ENCODE peak calls at places on chromosomes 1 and 21, in nine cellular contexts. S is cardiac muscle cell, Y is NCI-H1092 treated with DMSO at 0.1 percent for 48 hours, B is NCI-H460, Q is NCI-H2081, H is fibroblast of the conjunctiva, T is epithelial cell of prostate, D is ACHN, X is HCEC 1CT. K is an unnamed sample.

GRCh38 chr1:189424746-189425331 is 1052.8 kb downstream of the BRINP3 start:
- DNase-seq in S (peak), Q (no peak), B (no peak), Y (no peak), D (no peak), T (peak), X (peak), H (no peak), K (no peak)

GRCh38 chr21:36658926-36659325 is 40.0 kb upstream of the SIM2 start:
- DNase-seq in D (no peak), H (no peak), Y (no peak), X (no peak), T (no peak), Q (no peak), B (no peak), S (no peak), K (no peak)

GRCh38 chr1:200139661-200140250 is 112.2 kb downstream of the NR5A2 start:
- DNase-seq in D (peak), B (peak), H (peak), Y (peak), S (peak), T (no peak), Q (peak), X (peak), K (peak)

GRCh38 chr21:45432575-45433255 is 27.8 kb downstream of the COL18A1 start:
- DNase-seq in T (no peak), S (no peak), D (no peak), X (peak), Q (no peak), H (no peak), B (no peak), Y (no peak), K (no peak)

GRCh38 chr1:239237912-239238311 is 148.5 kb upstream of the CHRM3 start:
- DNase-seq in T (no peak), Y (no peak), S (no peak), Q (no peak), H (no peak), B (no peak), X (no peak), D (no peak), K (no peak)

GRCh38 chr1:213669964-213670691 is 317.6 kb upstream of the PROX1 start:
- DNase-seq in D (no peak), Q (peak), T (no peak), B (no peak), H (no peak), X (no peak), S (no peak), Y (peak), K (no peak)

GRCh38 chr1:228863776-228864175 is 128.5 kb downstream of the RHOU start:
- DNase-seq in T (no peak), Q (no peak), D (no peak), Y (no peak), B (no peak), H (no peak), X (no peak), S (no peak), K (no peak)

GRCh38 chr1:223077434-223077833 is 65.6 kb downstream of the TLR5 start:
- DNase-seq in X (no peak), S (no peak), T (no peak), Y (no peak), B (no peak), H (no peak), D (no peak), Q (no peak), K (no peak)

GRCh38 chr1:20586939-20587638 is 1.8 kb upstream of the CDA start:
- DNase-seq in D (no peak), X (no peak), T (no peak), H (no peak), S (no peak), Q (no peak), B (no peak), Y (no peak), K (no peak)

GRCh38 chr1:17046043-17046657 is 7.7 kb downstream of the SDHB start:
- DNase-seq in Q (peak), S (peak), X (peak), Y (peak), H (peak), B (peak), T (no peak), D (peak), K (peak)

GRCh38 chr1:206591236-206591635 is 21.0 kb downstream of the EIF2D start:
- DNase-seq in H (no peak), X (peak), T (no peak), D (no peak), Y (no peak), B (no peak), Q (no peak), S (peak), K (no peak)

GRCh38 chr1:84782311-84782771 is 92.1 kb upstream of the SSX2IP start:
- DNase-seq in D (peak), B (peak), T (no peak), H (peak), X (peak), Y (no peak), S (peak), Q (peak), K (no peak)

GRCh38 chr1:76425104-76425842 is 350.7 kb downstream of the ST6GALNAC3 start:
- DNase-seq in Q (no peak), X (no peak), S (peak), D (no peak), B (no peak), H (no peak), Y (no peak), T (no peak), K (no peak)

GRCh38 chr1:214002472-214002871 is 14.7 kb downstream of the PROX1 start:
- DNase-seq in T (no peak), D (no peak), Y (peak), X (peak), H (peak), S (peak), B (no peak), Q (peak), K (no peak)

GRCh38 chr1:155082301-155082940 is 3.8 kb downstream of the EFNA3 start:
- DNase-seq in X (no peak), H (no peak), B (no peak), T (no peak), Y (no peak), S (no peak), D (no peak), Q (no peak), K (no peak)

GRCh38 chr1:201229771-201230635 is 39.4 kb downstream of the IGFN1 start:
- DNase-seq in H (no peak), Q (no peak), Y (no peak), X (peak), S (peak), D (no peak), T (peak), B (no peak), K (peak)

GRCh38 chr1:148372731-148373130 is 110.4 kb downstream of the PPIAL4G start:
- DNase-seq in Q (no peak), X (peak), D (no peak), T (no peak), S (no peak), B (no peak), Y (no peak), H (no peak), K (no peak)